ENCODE peak calls at places on chromosomes 6 and 20, in nine cellular contexts. One of them, this sample, is unnamed.

GRCh38 chr6:145042559-145042958 is 692.8 kb downstream of the EPM2A start:
- DNase-seq in Peyer's patch: no peak
- DNase-seq in breast epithelium: no peak
- DNase-seq in A549: no peak
- DNase-seq in uterus: no peak
- DNase-seq in ovary: no peak
- DNase-seq in IMR-90: no peak
- DNase-seq in transverse colon: no peak
- DNase-seq in GM12878: no peak
- DNase-seq in this sample: no peak

GRCh38 chr20:25237610-25238318 is 10.1 kb upstream of the PYGB start:
- DNase-seq in Peyer's patch: no peak
- DNase-seq in transverse colon: peak
- DNase-seq in A549: peak
- DNase-seq in uterus: peak
- DNase-seq in IMR-90: peak
- DNase-seq in breast epithelium: peak
- DNase-seq in GM12878: no peak
- DNase-seq in ovary: no peak
- DNase-seq in this sample: peak

GRCh38 chr20:23049201-23049932 is at the start of gene THBD:
- DNase-seq in ovary: peak
- DNase-seq in breast epithelium: no peak
- DNase-seq in transverse colon: peak
- DNase-seq in A549: peak
- DNase-seq in GM12878: no peak
- DNase-seq in Peyer's patch: no peak
- DNase-seq in uterus: peak
- DNase-seq in IMR-90: peak
- DNase-seq in this sample: peak

GRCh38 chr20:35307666-35308653 is 15.7 kb upstream of the FAM83C start:
- DNase-seq in Peyer's patch: no peak
- DNase-seq in IMR-90: peak
- DNase-seq in GM12878: no peak
- DNase-seq in A549: no peak
- DNase-seq in transverse colon: no peak
- DNase-seq in ovary: no peak
- DNase-seq in uterus: no peak
- DNase-seq in breast epithelium: peak
- DNase-seq in this sample: peak

GRCh38 chr6:53564401-53565065 is 19.6 kb upstream of the GCLC start:
- DNase-seq in GM12878: no peak
- DNase-seq in A549: no peak
- DNase-seq in ovary: no peak
- DNase-seq in IMR-90: no peak
- DNase-seq in transverse colon: no peak
- DNase-seq in Peyer's patch: no peak
- DNase-seq in uterus: no peak
- DNase-seq in breast epithelium: no peak
- DNase-seq in this sample: no peak

GRCh38 chr6:158648682-158649131 is 1.1 kb upstream of the SYTL3 start:
- DNase-seq in GM12878: peak
- DNase-seq in transverse colon: no peak
- DNase-seq in Peyer's patch: peak
- DNase-seq in uterus: no peak
- DNase-seq in A549: no peak
- DNase-seq in IMR-90: peak
- DNase-seq in breast epithelium: no peak
- DNase-seq in ovary: no peak
- DNase-seq in this sample: no peak

GRCh38 chr6:35258858-35259193 is 709 bp upstream of the ZNF76 start:
- DNase-seq in ovary: no peak
- DNase-seq in Peyer's patch: peak
- DNase-seq in IMR-90: peak
- DNase-seq in breast epithelium: no peak
- DNase-seq in transverse colon: no peak
- DNase-seq in GM12878: no peak
- DNase-seq in A549: peak
- DNase-seq in uterus: no peak
- DNase-seq in this sample: no peak

GRCh38 chr6:98839788-98840361 is 5.5 kb downstream of the POU3F2 start:
- DNase-seq in Peyer's patch: no peak
- DNase-seq in uterus: no peak
- DNase-seq in IMR-90: peak
- DNase-seq in breast epithelium: no peak
- DNase-seq in A549: no peak
- DNase-seq in transverse colon: no peak
- DNase-seq in GM12878: no peak
- DNase-seq in ovary: no peak
- DNase-seq in this sample: no peak

GRCh38 chr20:47317127-47317895 is 39.2 kb downstream of the ZMYND8 start:
- DNase-seq in GM12878: no peak
- DNase-seq in A549: peak
- DNase-seq in breast epithelium: peak
- DNase-seq in uterus: peak
- DNase-seq in IMR-90: peak
- DNase-seq in ovary: peak
- DNase-seq in transverse colon: peak
- DNase-seq in Peyer's patch: peak
- DNase-seq in this sample: peak

GRCh38 chr6:140858381-140858971 is 1274.2 kb upstream of the GJE1 start:
- DNase-seq in IMR-90: peak
- DNase-seq in GM12878: no peak
- DNase-seq in uterus: no peak
- DNase-seq in transverse colon: no peak
- DNase-seq in Peyer's patch: no peak
- DNase-seq in A549: no peak
- DNase-seq in breast epithelium: no peak
- DNase-seq in ovary: no peak
- DNase-seq in this sample: no peak

GRCh38 chr6:39422273-39422672 is 99.8 kb upstream of the KCNK16 start:
- DNase-seq in A549: no peak
- DNase-seq in breast epithelium: no peak
- DNase-seq in uterus: no peak
- DNase-seq in transverse colon: no peak
- DNase-seq in ovary: no peak
- DNase-seq in Peyer's patch: no peak
- DNase-seq in GM12878: no peak
- DNase-seq in IMR-90: no peak
- DNase-seq in this sample: no peak

GRCh38 chr6:37663016-37663810 is 34.5 kb downstream of the MDGA1 start:
- DNase-seq in IMR-90: peak
- DNase-seq in A549: no peak
- DNase-seq in ovary: no peak
- DNase-seq in transverse colon: no peak
- DNase-seq in breast epithelium: no peak
- DNase-seq in uterus: no peak
- DNase-seq in Peyer's patch: no peak
- DNase-seq in GM12878: no peak
- DNase-seq in this sample: no peak

GRCh38 chr20:38630727-38631126 is 29.1 kb downstream of the ARHGAP40 start:
- DNase-seq in breast epithelium: no peak
- DNase-seq in GM12878: no peak
- DNase-seq in uterus: no peak
- DNase-seq in ovary: no peak
- DNase-seq in transverse colon: no peak
- DNase-seq in Peyer's patch: no peak
- DNase-seq in A549: no peak
- DNase-seq in IMR-90: no peak
- DNase-seq in this sample: no peak

GRCh38 chr20:3741846-3742458 is 9.5 kb downstream of the HSPA12B start:
- DNase-seq in transverse colon: no peak
- DNase-seq in GM12878: no peak
- DNase-seq in Peyer's patch: no peak
- DNase-seq in A549: no peak
- DNase-seq in breast epithelium: no peak
- DNase-seq in uterus: no peak
- DNase-seq in IMR-90: no peak
- DNase-seq in ovary: no peak
- DNase-seq in this sample: peak

GRCh38 chr20:57006411-57007170 is 259.9 kb downstream of the BMP7 start:
- DNase-seq in GM12878: peak
- DNase-seq in A549: peak
- DNase-seq in ovary: no peak
- DNase-seq in IMR-90: no peak
- DNase-seq in Peyer's patch: no peak
- DNase-seq in breast epithelium: no peak
- DNase-seq in uterus: peak
- DNase-seq in transverse colon: no peak
- DNase-seq in this sample: no peak

GRCh38 chr6:35146453-35146852 is 5.3 kb upstream of the TCP11 start:
- DNase-seq in transverse colon: peak
- DNase-seq in GM12878: no peak
- DNase-seq in IMR-90: peak
- DNase-seq in ovary: no peak
- DNase-seq in uterus: no peak
- DNase-seq in breast epithelium: peak
- DNase-seq in Peyer's patch: no peak
- DNase-seq in A549: peak
- DNase-seq in this sample: peak

DNA sequence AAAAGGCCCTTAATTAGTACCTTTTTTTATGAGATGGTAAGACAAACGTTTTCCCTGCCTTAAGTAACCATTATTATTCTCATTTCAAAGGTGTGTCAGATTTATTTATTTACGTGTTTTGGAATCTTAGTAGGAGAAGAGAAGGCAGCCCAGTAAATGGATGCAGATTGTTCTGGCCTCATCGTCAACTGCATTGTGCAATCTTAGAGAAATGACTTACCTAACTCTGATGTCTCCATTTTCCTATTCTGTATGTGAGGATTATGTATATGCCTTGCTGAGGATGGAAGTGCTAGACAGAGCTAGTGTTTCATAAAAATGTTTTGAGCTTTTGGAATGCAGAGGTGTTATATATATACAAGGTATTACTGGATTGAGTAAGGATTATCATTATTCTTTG is 97.0 kb upstream of the JAG1 start:
- DNase-seq in A549: no peak
- DNase-seq in GM12878: no peak
- DNase-seq in ovary: no peak
- DNase-seq in Peyer's patch: no peak
- DNase-seq in uterus: no peak
- DNase-seq in breast epithelium: no peak
- DNase-seq in transverse colon: no peak
- DNase-seq in IMR-90: no peak
- DNase-seq in this sample: no peak
- TF ChIP-seq POLR2A in A549: no peak
- TF ChIP-seq POLR2A in GM12878: no peak
- TF ChIP-seq POLR2A in ovary: no peak
- TF ChIP-seq POLR2A in Peyer's patch: no peak
- TF ChIP-seq POLR2A in uterus: no peak
- TF ChIP-seq POLR2A in breast epithelium: no peak
- TF ChIP-seq POLR2A in transverse colon: no peak
- TF ChIP-seq POLR2A in IMR-90: no peak
- TF ChIP-seq POLR2A in this sample: no peak

GRCh38 chr20:44543345-44543744 is 21.5 kb upstream of the SERINC3 start:
- DNase-seq in GM12878: no peak
- DNase-seq in transverse colon: no peak
- DNase-seq in A549: no peak
- DNase-seq in uterus: no peak
- DNase-seq in ovary: no peak
- DNase-seq in IMR-90: no peak
- DNase-seq in Peyer's patch: no peak
- DNase-seq in breast epithelium: no peak
- DNase-seq in this sample: no peak

GRCh38 chr20:44542902-44543301 is 21.0 kb upstream of the SERINC3 start:
- DNase-seq in IMR-90: no peak
- DNase-seq in GM12878: no peak
- DNase-seq in breast epithelium: no peak
- DNase-seq in uterus: no peak
- DNase-seq in ovary: no peak
- DNase-seq in Peyer's patch: no peak
- DNase-seq in transverse colon: no peak
- DNase-seq in A549: no peak
- DNase-seq in this sample: no peak

GRCh38 chr20:44541957-44542356 is 20.1 kb upstream of the SERINC3 start:
- DNase-seq in uterus: no peak
- DNase-seq in transverse colon: no peak
- DNase-seq in Peyer's patch: no peak
- DNase-seq in GM12878: no peak
- DNase-seq in ovary: no peak
- DNase-seq in IMR-90: no peak
- DNase-seq in A549: no peak
- DNase-seq in breast epithelium: no peak
- DNase-seq in this sample: no peak

GRCh38 chr20:44547419-44547818 is 25.5 kb upstream of the SERINC3 start:
- DNase-seq in breast epithelium: no peak
- DNase-seq in GM12878: no peak
- DNase-seq in Peyer's patch: no peak
- DNase-seq in transverse colon: no peak
- DNase-seq in ovary: no peak
- DNase-seq in uterus: no peak
- DNase-seq in IMR-90: no peak
- DNase-seq in A549: no peak
- DNase-seq in this sample: no peak

GRCh38 chr20:44544178-44544719 is 22.4 kb upstream of the SERINC3 start:
- DNase-seq in GM12878: no peak
- DNase-seq in A549: no peak
- DNase-seq in breast epithelium: no peak
- DNase-seq in uterus: no peak
- DNase-seq in transverse colon: no peak
- DNase-seq in Peyer's patch: no peak
- DNase-seq in ovary: no peak
- DNase-seq in IMR-90: no peak
- DNase-seq in this sample: no peak
- H3K27ac ChIP-seq in GM12878: no peak
- H3K27ac ChIP-seq in A549: no peak
- H3K27ac ChIP-seq in breast epithelium: no peak
- H3K27ac ChIP-seq in uterus: no peak
- H3K27ac ChIP-seq in transverse colon: no peak
- H3K27ac ChIP-seq in Peyer's patch: no peak
- H3K27ac ChIP-seq in ovary: no peak
- H3K27ac ChIP-seq in IMR-90: no peak
- H3K27ac ChIP-seq in this sample: no peak

DNA sequence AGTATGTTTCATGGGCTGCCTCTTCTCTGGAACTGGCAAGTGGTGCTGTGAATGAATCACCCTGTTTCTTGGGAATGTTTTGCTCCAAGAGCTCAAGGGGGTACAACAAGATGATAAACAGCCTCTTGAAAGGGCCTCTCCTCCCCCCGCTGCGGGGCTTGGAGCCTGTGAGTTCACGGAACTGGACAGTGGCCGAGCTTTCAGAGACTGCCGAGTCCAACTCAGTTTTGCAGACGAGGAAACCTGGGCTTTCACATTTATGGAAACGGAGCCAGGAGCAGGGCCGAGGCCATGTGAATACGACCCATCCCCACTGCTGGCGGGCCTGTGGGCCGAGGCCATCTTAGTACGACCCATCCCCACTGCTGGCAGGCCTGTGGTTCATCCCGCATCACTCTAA is 18.2 kb upstream of the SRC start:
- DNase-seq in uterus: peak
- DNase-seq in ovary: peak
- DNase-seq in IMR-90: peak
- DNase-seq in breast epithelium: no peak
- DNase-seq in Peyer's patch: peak
- DNase-seq in A549: no peak
- DNase-seq in GM12878: no peak
- DNase-seq in transverse colon: peak
- DNase-seq in this sample: no peak
- H3K4me3 ChIP-seq in uterus: no peak
- H3K4me3 ChIP-seq in ovary: no peak
- H3K4me3 ChIP-seq in IMR-90: no peak
- H3K4me3 ChIP-seq in breast epithelium: no peak
- H3K4me3 ChIP-seq in Peyer's patch: no peak
- H3K4me3 ChIP-seq in A549: no peak
- H3K4me3 ChIP-seq in GM12878: no peak
- H3K4me3 ChIP-seq in transverse colon: no peak
- H3K4me3 ChIP-seq in this sample: no peak

GRCh38 chr20:50509923-50510705 is at the start of gene PTPN1:
- DNase-seq in uterus: peak
- DNase-seq in GM12878: peak
- DNase-seq in ovary: peak
- DNase-seq in Peyer's patch: peak
- DNase-seq in IMR-90: peak
- DNase-seq in transverse colon: peak
- DNase-seq in breast epithelium: peak
- DNase-seq in A549: peak
- DNase-seq in this sample: peak
- TF ChIP-seq POLR2A in uterus: peak
- TF ChIP-seq POLR2A in GM12878: peak
- TF ChIP-seq POLR2A in ovary: peak
- TF ChIP-seq POLR2A in Peyer's patch: peak
- TF ChIP-seq POLR2A in IMR-90: peak
- TF ChIP-seq POLR2A in transverse colon: peak
- TF ChIP-seq POLR2A in breast epithelium: peak
- TF ChIP-seq POLR2A in A549: peak
- TF ChIP-seq POLR2A in this sample: peak

This sample was measured in heart left ventricle.